ENCODE peak calls at places on chromosomes 11 and 22, in seven cellular contexts. C, L, A, K, R, S and X are unnamed samples.

GRCh38 chr11:10750838-10751580 is at the start of gene CTR9:
- DNase-seq in R (peak), S (peak), K (peak), A (peak), L (peak), C (peak), X (peak)

GRCh38 chr11:62603771-62604170 is 2.1 kb upstream of the MTA2 start:
- DNase-seq in K (no peak), S (no peak), A (no peak), R (no peak), L (no peak), C (no peak), X (no peak)

GRCh38 chr11:128607819-128608218 is 20.5 kb upstream of the ETS1 start:
- DNase-seq in C (no peak), L (no peak), R (no peak), A (no peak), K (no peak), S (no peak), X (no peak)

GRCh38 chr11:122538060-122538459 is 117.5 kb upstream of the UBASH3B start:
- DNase-seq in A (no peak), C (no peak), S (no peak), R (no peak), K (no peak), L (no peak), X (no peak)

GRCh38 chr11:74615988-74616387 is 23.6 kb downstream of the POLD3 start:
- DNase-seq in C (no peak), L (no peak), R (no peak), A (no peak), S (no peak), K (no peak), X (no peak)

GRCh38 chr22:29093501-29093921 is 20.7 kb downstream of the KREMEN1 start:
- DNase-seq in R (no peak), L (no peak), S (no peak), C (no peak), A (peak), K (no peak), X (no peak)

GRCh38 chr11:62548545-62549335 is 2.1 kb upstream of the AHNAK start:
- DNase-seq in L (peak), S (no peak), C (no peak), R (peak), A (no peak), K (no peak), X (no peak)

GRCh38 chr11:72260574-72260973 is 16.6 kb upstream of the PHOX2A start:
- DNase-seq in C (no peak), R (no peak), L (no peak), A (peak), K (no peak), S (no peak), X (no peak)

GRCh38 chr11:61516675-61517516 is 8.3 kb downstream of the LRRC10B start:
- DNase-seq in S (no peak), A (peak), K (no peak), L (peak), R (peak), C (no peak), X (no peak)

GRCh38 chr22:47586038-47586437 is 823.6 kb downstream of the TBC1D22A start:
- DNase-seq in C (no peak), A (no peak), L (no peak), S (no peak), K (peak), R (no peak), X (peak)

GRCh38 chr11:125626381-125626950 is 1.5 kb downstream of the CHEK1 start:
- DNase-seq in K (no peak), S (peak), A (no peak), L (peak), C (peak), R (no peak), X (no peak)

GRCh38 chr11:7160814-7161489 is 72.2 kb downstream of the RBMXL2 start:
- DNase-seq in A (no peak), C (no peak), R (no peak), S (no peak), K (no peak), L (no peak), X (no peak)

GRCh38 chr22:46393791-46394333 is 58.3 kb downstream of the TRMU start:
- DNase-seq in C (no peak), K (no peak), L (no peak), R (no peak), A (no peak), S (no peak), X (no peak)

GRCh38 chr11:120057028-120057330 is 80.9 kb downstream of the TRIM29 start:
- DNase-seq in K (no peak), L (no peak), S (no peak), C (no peak), R (no peak), A (no peak), X (no peak)

GRCh38 chr11:10208045-10208674 is 85.9 kb downstream of the SBF2 start:
- DNase-seq in A (peak), K (peak), L (peak), R (peak), S (no peak), C (peak), X (peak)

GRCh38 chr22:19823638-19824196 is 31.0 kb downstream of the GNB1L start:
- DNase-seq in R (no peak), L (peak), A (no peak), K (no peak), C (no peak), S (no peak), X (peak)

GRCh38 chr11:1017269-1018005 is 19.1 kb downstream of the MUC6 start:
- DNase-seq in K (no peak), R (no peak), A (no peak), C (no peak), L (peak), S (no peak), X (no peak)

GRCh38 chr11:29310706-29311342 is 706.0 kb downstream of the KCNA4 start:
- DNase-seq in C (no peak), L (no peak), A (no peak), K (no peak), S (no peak), R (no peak), X (no peak)

GRCh38 chr11:66168289-66168688 is 98.2 kb downstream of the PACS1 start:
- DNase-seq in A (no peak), S (no peak), R (no peak), L (no peak), K (no peak), C (no peak), X (no peak)

GRCh38 chr22:30881361-30882180 is 87.0 kb downstream of the MORC2 start:
- DNase-seq in R (peak), S (no peak), C (no peak), K (no peak), A (peak), L (peak), X (no peak)

GRCh38 chr11:100825610-100826009 is 138.5 kb downstream of the ARHGAP42 start:
- DNase-seq in K (no peak), S (no peak), L (no peak), R (no peak), A (no peak), C (no peak), X (no peak)
- TF ChIP-seq JUND in K (no peak), S (no peak), L (no peak), R (no peak), A (no peak), C (no peak), X (no peak)

GRCh38 chr22:49302150-49302460 is 525.6 kb downstream of the BRD1 start:
- DNase-seq in A (no peak), K (no peak), R (no peak), C (no peak), L (no peak), S (no peak), X (no peak)
- TF ChIP-seq JUND in A (no peak), K (no peak), R (no peak), C (no peak), L (no peak), S (no peak), X (no peak)

GRCh38 chr11:108584973-108585372 is 8.6 kb downstream of the EXPH5 start:
- DNase-seq in K (no peak), R (no peak), L (no peak), A (no peak), S (no peak), C (no peak), X (no peak)
- TF ChIP-seq JUND in K (no peak), R (no peak), L (no peak), A (no peak), S (no peak), C (no peak), X (no peak)

DNA sequence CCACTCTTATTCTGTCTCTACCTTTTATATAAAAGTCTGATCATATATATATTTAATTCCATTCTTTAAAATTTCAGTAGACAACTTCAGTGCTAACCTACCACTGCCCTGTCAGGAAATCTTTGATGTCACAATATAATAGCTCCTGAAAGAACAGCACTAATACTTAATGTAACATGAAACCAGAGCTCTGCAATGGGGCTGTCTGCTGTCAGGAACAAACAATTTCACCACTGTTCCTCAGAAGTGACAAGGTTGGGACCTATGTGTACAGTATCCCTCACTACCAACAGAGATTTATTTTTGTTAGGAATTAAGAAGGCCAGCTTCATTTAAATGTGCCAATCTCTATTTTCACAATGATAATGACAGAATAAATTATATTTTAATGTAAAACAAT is 165.5 kb upstream of the C11orf58 start:
- DNase-seq in R (no peak), C (no peak), S (no peak), K (no peak), L (peak), A (no peak), X (no peak)
- TF ChIP-seq JUND in R (no peak), C (no peak), S (no peak), K (no peak), L (no peak), A (no peak), X (no peak)

DNA sequence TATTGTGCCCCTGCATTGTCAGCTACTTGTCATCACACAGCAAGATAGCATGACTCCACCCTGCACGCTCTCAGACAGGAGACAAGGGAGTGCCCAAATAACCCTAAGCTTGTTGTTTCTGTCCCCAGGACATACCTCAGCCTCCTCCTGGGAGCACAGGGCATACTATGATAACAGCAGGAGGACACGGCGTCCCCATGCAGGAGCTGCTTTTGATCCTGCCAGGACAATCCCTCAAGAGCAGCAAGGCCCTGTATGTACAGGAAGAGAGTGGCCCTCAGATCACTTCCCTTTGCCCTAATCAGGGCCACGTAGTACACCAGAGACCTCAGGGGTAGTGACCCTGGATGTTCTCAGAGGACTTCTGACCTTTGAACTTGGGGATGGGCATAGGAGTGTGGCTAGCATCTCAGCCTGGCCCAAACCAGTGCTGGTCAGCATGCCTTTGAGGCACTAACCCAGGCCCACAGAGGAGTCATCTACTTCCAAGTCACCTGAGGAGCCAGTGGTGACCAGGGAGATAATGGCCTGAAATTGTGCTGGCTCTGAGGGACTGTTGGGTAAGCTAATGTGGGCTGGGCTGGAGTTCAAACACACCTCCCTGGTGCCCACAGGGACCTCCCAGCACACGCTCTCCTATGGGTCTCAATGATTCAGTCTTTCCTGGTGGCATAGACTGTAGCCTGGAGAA is 9.2 kb downstream of the APOA4 start:
- DNase-seq in A (no peak), C (no peak), K (no peak), R (no peak), S (no peak), L (peak), X (no peak)
- TF ChIP-seq JUND in A (no peak), C (no peak), K (no peak), R (no peak), S (no peak), L (no peak), X (no peak)

DNA sequence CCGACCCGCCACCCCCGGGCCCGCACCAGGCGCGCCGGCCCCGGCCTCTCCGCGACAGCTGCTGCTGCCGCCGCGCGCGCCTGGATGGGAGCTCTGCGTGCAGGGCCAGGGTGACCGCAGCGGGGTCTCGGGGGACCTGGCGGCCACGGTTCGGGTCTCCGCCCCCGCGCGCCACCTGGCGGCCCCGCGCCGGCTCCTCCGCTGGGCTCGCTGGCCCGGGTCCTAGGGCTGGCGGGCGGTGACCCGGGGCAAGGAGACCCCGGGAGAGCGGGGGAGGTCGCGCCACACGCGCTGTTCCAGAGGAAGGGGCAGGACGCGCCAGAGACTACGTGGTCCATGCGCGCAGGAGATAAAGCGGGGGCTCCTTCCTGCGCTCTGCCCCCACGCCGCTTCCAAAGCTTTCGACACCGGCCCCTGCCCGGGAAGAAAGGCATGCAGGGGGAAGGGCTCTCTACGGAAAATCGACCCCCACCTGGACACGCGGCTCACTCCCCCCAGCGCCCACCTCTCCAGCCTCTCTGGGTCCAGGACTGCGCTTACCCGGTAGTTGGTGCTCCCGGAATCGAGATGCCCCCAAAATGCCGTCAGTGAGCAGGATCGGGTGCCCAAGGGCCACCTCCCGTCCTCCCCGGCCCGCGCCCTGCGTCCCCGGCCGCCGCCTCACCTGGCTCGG is 480 bp downstream of the SHANK2 start:
- DNase-seq in C (no peak), R (no peak), S (no peak), L (no peak), A (peak), K (no peak), X (peak)
- TF ChIP-seq JUND in C (no peak), R (no peak), S (no peak), L (no peak), A (no peak), K (no peak), X (no peak)

GRCh38 chr22:39597236-39597869 is 26.8 kb downstream of the CACNA1I start:
- DNase-seq in A (no peak), C (no peak), R (no peak), L (no peak), S (no peak), K (no peak), X (no peak)

GRCh38 chr22:39596601-39597000 is 26.0 kb downstream of the CACNA1I start:
- DNase-seq in K (no peak), C (no peak), R (no peak), A (no peak), L (no peak), S (no peak), X (no peak)

GRCh38 chr22:39595622-39596182 is 25.1 kb downstream of the CACNA1I start:
- DNase-seq in A (no peak), R (no peak), L (no peak), S (no peak), K (no peak), C (no peak), X (no peak)

GRCh38 chr22:39600491-39601179 is 30.1 kb downstream of the CACNA1I start:
- DNase-seq in C (no peak), R (no peak), L (no peak), K (no peak), A (no peak), S (no peak), X (no peak)

GRCh38 chr22:39598017-39598965 is 27.7 kb downstream of the CACNA1I start:
- DNase-seq in K (peak), A (no peak), L (no peak), C (no peak), R (peak), S (peak), X (peak)
- TF ChIP-seq JUND in K (no peak), A (no peak), L (no peak), C (no peak), R (no peak), S (no peak), X (no peak)